ENCODE peak calls at places on chromosomes 13 and 19, in nine cellular contexts. One of them, this sample, is unnamed.

GRCh38 chr13:84455143-84455905 is 573.0 kb upstream of the SLITRK1 start:
- DNase-seq in activated T-helper 1 cell treated with anti-CD3 and anti-CD28 coated beads, Interleukin-12 subunit alpha, Interleukin-12 subunit beta, Interleukin-2, Interleukin-4 antibody, amounts not matched to agents 30 ng/mL and 10 ng/mL and 1 ng/mL, durations not matched to agents 14 hours and 24 hours and 36 hours: no peak
- DNase-seq in DMS153: no peak
- DNase-seq in activated effector memory CD4-positive, alpha-beta T cell treated with anti-CD3 and anti-CD28 coated beads, Interleukin-2, amount 50 U/mL, for 16 hours: no peak
- DNase-seq in iPS-NIHi11: no peak
- DNase-seq in ecto neural progenitor cell: no peak
- DNase-seq in colonic mucosa: no peak
- DNase-seq in NCI-H748 treated with DMSO at 0.1 percent for 48 hours: no peak
- DNase-seq in sciatic nerve: no peak
- DNase-seq in this sample: no peak

GRCh38 chr19:23991170-23991569 is 76.5 kb downstream of the ZNF726 start:
- DNase-seq in activated T-helper 1 cell treated with anti-CD3 and anti-CD28 coated beads, Interleukin-12 subunit alpha, Interleukin-12 subunit beta, Interleukin-2, Interleukin-4 antibody, amounts not matched to agents 30 ng/mL and 10 ng/mL and 1 ng/mL, durations not matched to agents 14 hours and 24 hours and 36 hours: no peak
- DNase-seq in DMS153: peak; percentile 82
- DNase-seq in activated effector memory CD4-positive, alpha-beta T cell treated with anti-CD3 and anti-CD28 coated beads, Interleukin-2, amount 50 U/mL, for 16 hours: no peak
- DNase-seq in iPS-NIHi11: no peak
- DNase-seq in ecto neural progenitor cell: no peak
- DNase-seq in colonic mucosa: no peak
- DNase-seq in NCI-H748 treated with DMSO at 0.1 percent for 48 hours: peak; percentile 95
- DNase-seq in sciatic nerve: no peak
- DNase-seq in this sample: no peak

GRCh38 chr19:21569497-21569870 is 64.1 kb downstream of the ZNF429 start:
- DNase-seq in activated T-helper 1 cell treated with anti-CD3 and anti-CD28 coated beads, Interleukin-12 subunit alpha, Interleukin-12 subunit beta, Interleukin-2, Interleukin-4 antibody, amounts not matched to agents 30 ng/mL and 10 ng/mL and 1 ng/mL, durations not matched to agents 14 hours and 24 hours and 36 hours: peak; percentile 14
- DNase-seq in DMS153: peak; percentile 85
- DNase-seq in activated effector memory CD4-positive, alpha-beta T cell treated with anti-CD3 and anti-CD28 coated beads, Interleukin-2, amount 50 U/mL, for 16 hours: peak; percentile 87
- DNase-seq in iPS-NIHi11: no peak
- DNase-seq in ecto neural progenitor cell: no peak
- DNase-seq in colonic mucosa: peak; percentile 57
- DNase-seq in NCI-H748 treated with DMSO at 0.1 percent for 48 hours: no peak
- DNase-seq in sciatic nerve: peak; percentile 63
- DNase-seq in this sample: no peak

GRCh38 chr13:84605927-84606326 is 723.7 kb upstream of the SLITRK1 start:
- DNase-seq in activated T-helper 1 cell treated with anti-CD3 and anti-CD28 coated beads, Interleukin-12 subunit alpha, Interleukin-12 subunit beta, Interleukin-2, Interleukin-4 antibody, amounts not matched to agents 30 ng/mL and 10 ng/mL and 1 ng/mL, durations not matched to agents 14 hours and 24 hours and 36 hours: no peak
- DNase-seq in DMS153: no peak
- DNase-seq in activated effector memory CD4-positive, alpha-beta T cell treated with anti-CD3 and anti-CD28 coated beads, Interleukin-2, amount 50 U/mL, for 16 hours: no peak
- DNase-seq in iPS-NIHi11: peak; percentile 19
- DNase-seq in ecto neural progenitor cell: no peak
- DNase-seq in colonic mucosa: no peak
- DNase-seq in NCI-H748 treated with DMSO at 0.1 percent for 48 hours: no peak
- DNase-seq in sciatic nerve: no peak
- DNase-seq in this sample: no peak

GRCh38 chr13:22893149-22893548 is 287.6 kb upstream of the SGCG start:
- DNase-seq in activated T-helper 1 cell treated with anti-CD3 and anti-CD28 coated beads, Interleukin-12 subunit alpha, Interleukin-12 subunit beta, Interleukin-2, Interleukin-4 antibody, amounts not matched to agents 30 ng/mL and 10 ng/mL and 1 ng/mL, durations not matched to agents 14 hours and 24 hours and 36 hours: no peak
- DNase-seq in DMS153: no peak
- DNase-seq in activated effector memory CD4-positive, alpha-beta T cell treated with anti-CD3 and anti-CD28 coated beads, Interleukin-2, amount 50 U/mL, for 16 hours: no peak
- DNase-seq in iPS-NIHi11: no peak
- DNase-seq in ecto neural progenitor cell: no peak
- DNase-seq in colonic mucosa: no peak
- DNase-seq in NCI-H748 treated with DMSO at 0.1 percent for 48 hours: no peak
- DNase-seq in sciatic nerve: no peak
- DNase-seq in this sample: no peak

GRCh38 chr13:30477346-30478235 is 11.9 kb upstream of the HMGB1 start:
- DNase-seq in activated T-helper 1 cell treated with anti-CD3 and anti-CD28 coated beads, Interleukin-12 subunit alpha, Interleukin-12 subunit beta, Interleukin-2, Interleukin-4 antibody, amounts not matched to agents 30 ng/mL and 10 ng/mL and 1 ng/mL, durations not matched to agents 14 hours and 24 hours and 36 hours: no peak
- DNase-seq in DMS153: no peak
- DNase-seq in activated effector memory CD4-positive, alpha-beta T cell treated with anti-CD3 and anti-CD28 coated beads, Interleukin-2, amount 50 U/mL, for 16 hours: no peak
- DNase-seq in iPS-NIHi11: no peak
- DNase-seq in ecto neural progenitor cell: no peak
- DNase-seq in colonic mucosa: no peak
- DNase-seq in NCI-H748 treated with DMSO at 0.1 percent for 48 hours: no peak
- DNase-seq in sciatic nerve: no peak
- DNase-seq in this sample: no peak

GRCh38 chr19:19539738-19540703 is 2.0 kb downstream of the CILP2 start:
- DNase-seq in activated T-helper 1 cell treated with anti-CD3 and anti-CD28 coated beads, Interleukin-12 subunit alpha, Interleukin-12 subunit beta, Interleukin-2, Interleukin-4 antibody, amounts not matched to agents 30 ng/mL and 10 ng/mL and 1 ng/mL, durations not matched to agents 14 hours and 24 hours and 36 hours: peak; percentile 43
- DNase-seq in DMS153: no peak
- DNase-seq in activated effector memory CD4-positive, alpha-beta T cell treated with anti-CD3 and anti-CD28 coated beads, Interleukin-2, amount 50 U/mL, for 16 hours: peak; percentile 86
- DNase-seq in iPS-NIHi11: peak; percentile 92
- DNase-seq in ecto neural progenitor cell: peak; percentile 79
- DNase-seq in colonic mucosa: peak; percentile 95
- DNase-seq in NCI-H748 treated with DMSO at 0.1 percent for 48 hours: no peak
- DNase-seq in sciatic nerve: peak; percentile 81
- DNase-seq in this sample: peak; percentile 57

GRCh38 chr13:83825676-83826075 is 56.6 kb downstream of the SLITRK1 start:
- DNase-seq in activated T-helper 1 cell treated with anti-CD3 and anti-CD28 coated beads, Interleukin-12 subunit alpha, Interleukin-12 subunit beta, Interleukin-2, Interleukin-4 antibody, amounts not matched to agents 30 ng/mL and 10 ng/mL and 1 ng/mL, durations not matched to agents 14 hours and 24 hours and 36 hours: no peak
- DNase-seq in DMS153: no peak
- DNase-seq in activated effector memory CD4-positive, alpha-beta T cell treated with anti-CD3 and anti-CD28 coated beads, Interleukin-2, amount 50 U/mL, for 16 hours: no peak
- DNase-seq in iPS-NIHi11: no peak
- DNase-seq in ecto neural progenitor cell: no peak
- DNase-seq in colonic mucosa: no peak
- DNase-seq in NCI-H748 treated with DMSO at 0.1 percent for 48 hours: no peak
- DNase-seq in sciatic nerve: no peak
- DNase-seq in this sample: no peak

GRCh38 chr13:113864303-113864890 is 521 bp upstream of the GAS6 start:
- DNase-seq in activated T-helper 1 cell treated with anti-CD3 and anti-CD28 coated beads, Interleukin-12 subunit alpha, Interleukin-12 subunit beta, Interleukin-2, Interleukin-4 antibody, amounts not matched to agents 30 ng/mL and 10 ng/mL and 1 ng/mL, durations not matched to agents 14 hours and 24 hours and 36 hours: no peak
- DNase-seq in DMS153: no peak
- DNase-seq in activated effector memory CD4-positive, alpha-beta T cell treated with anti-CD3 and anti-CD28 coated beads, Interleukin-2, amount 50 U/mL, for 16 hours: peak; percentile 42
- DNase-seq in iPS-NIHi11: no peak
- DNase-seq in ecto neural progenitor cell: peak; percentile 39
- DNase-seq in colonic mucosa: peak; percentile 27
- DNase-seq in NCI-H748 treated with DMSO at 0.1 percent for 48 hours: no peak
- DNase-seq in sciatic nerve: no peak
- DNase-seq in this sample: peak; percentile 33

GRCh38 chr19:49151339-49152217 is 3.6 kb downstream of the HRC start:
- DNase-seq in activated T-helper 1 cell treated with anti-CD3 and anti-CD28 coated beads, Interleukin-12 subunit alpha, Interleukin-12 subunit beta, Interleukin-2, Interleukin-4 antibody, amounts not matched to agents 30 ng/mL and 10 ng/mL and 1 ng/mL, durations not matched to agents 14 hours and 24 hours and 36 hours: no peak
- DNase-seq in DMS153: peak; percentile 97
- DNase-seq in activated effector memory CD4-positive, alpha-beta T cell treated with anti-CD3 and anti-CD28 coated beads, Interleukin-2, amount 50 U/mL, for 16 hours: peak; percentile 78
- DNase-seq in iPS-NIHi11: peak; percentile 88
- DNase-seq in ecto neural progenitor cell: peak; percentile 86
- DNase-seq in colonic mucosa: peak; percentile 98
- DNase-seq in NCI-H748 treated with DMSO at 0.1 percent for 48 hours: peak; percentile 95
- DNase-seq in sciatic nerve: peak; percentile 75
- DNase-seq in this sample: peak; percentile 91

GRCh38 chr13:26459276-26460131 is 98.0 kb upstream of the WASF3 start:
- DNase-seq in activated T-helper 1 cell treated with anti-CD3 and anti-CD28 coated beads, Interleukin-12 subunit alpha, Interleukin-12 subunit beta, Interleukin-2, Interleukin-4 antibody, amounts not matched to agents 30 ng/mL and 10 ng/mL and 1 ng/mL, durations not matched to agents 14 hours and 24 hours and 36 hours: no peak
- DNase-seq in DMS153: no peak
- DNase-seq in activated effector memory CD4-positive, alpha-beta T cell treated with anti-CD3 and anti-CD28 coated beads, Interleukin-2, amount 50 U/mL, for 16 hours: no peak
- DNase-seq in iPS-NIHi11: no peak
- DNase-seq in ecto neural progenitor cell: no peak
- DNase-seq in colonic mucosa: no peak
- DNase-seq in NCI-H748 treated with DMSO at 0.1 percent for 48 hours: no peak
- DNase-seq in sciatic nerve: no peak
- DNase-seq in this sample: peak; percentile 35

This sample was measured in islet precursor cell.